ENCODE peak calls at places on chromosomes 16 and 17, in eight cellular contexts. One of them, this sample, is unnamed.
A peak's percentile ranks its signal among the peaks of the same experiment; 100 is the strongest.

GRCh38 chr17:33014751-33015150 is 23.1 kb downstream of the SPACA3 start:
- DNase-seq in tibial nerve: no peak
- DNase-seq in uterus: no peak
- DNase-seq in spleen: no peak
- DNase-seq in epithelial cell of esophagus: no peak
- DNase-seq in AG09319: no peak
- DNase-seq in omental fat pad: no peak
- DNase-seq in fibroblast of lung: peak; percentile 22
- DNase-seq in this sample: no peak

GRCh38 chr16:4375717-4376116 is 4.1 kb downstream of the VASN start:
- DNase-seq in tibial nerve: no peak
- DNase-seq in uterus: peak; percentile 49
- DNase-seq in spleen: no peak
- DNase-seq in epithelial cell of esophagus: peak; percentile 59
- DNase-seq in AG09319: no peak
- DNase-seq in omental fat pad: no peak
- DNase-seq in fibroblast of lung: no peak
- DNase-seq in this sample: no peak

GRCh38 chr17:33469911-33470310 is 176.8 kb upstream of the ASIC2 start:
- DNase-seq in tibial nerve: no peak
- DNase-seq in uterus: peak; percentile 42
- DNase-seq in spleen: no peak
- DNase-seq in epithelial cell of esophagus: peak; percentile 55
- DNase-seq in AG09319: no peak
- DNase-seq in omental fat pad: no peak
- DNase-seq in fibroblast of lung: peak; percentile 95
- DNase-seq in this sample: no peak

GRCh38 chr16:67883872-67884261 is 818 bp upstream of the NRN1L start:
- DNase-seq in tibial nerve: peak; percentile 61
- DNase-seq in uterus: peak; percentile 52
- DNase-seq in spleen: peak; percentile 92
- DNase-seq in epithelial cell of esophagus: peak; percentile 76
- DNase-seq in AG09319: no peak
- DNase-seq in omental fat pad: peak; percentile 62
- DNase-seq in fibroblast of lung: peak; percentile 44
- DNase-seq in this sample: peak; percentile 53

GRCh38 chr16:84547539-84548058 is 43.1 kb upstream of the MEAK7 start:
- DNase-seq in tibial nerve: no peak
- DNase-seq in uterus: no peak
- DNase-seq in spleen: peak; percentile 41
- DNase-seq in epithelial cell of esophagus: no peak
- DNase-seq in AG09319: no peak
- DNase-seq in omental fat pad: no peak
- DNase-seq in fibroblast of lung: no peak
- DNase-seq in this sample: no peak

GRCh38 chr16:29737713-29738112 is 8.1 kb downstream of the C16orf54 start:
- DNase-seq in tibial nerve: no peak
- DNase-seq in uterus: no peak
- DNase-seq in spleen: peak; percentile 59
- DNase-seq in epithelial cell of esophagus: no peak
- DNase-seq in AG09319: no peak
- DNase-seq in omental fat pad: no peak
- DNase-seq in fibroblast of lung: no peak
- DNase-seq in this sample: no peak

GRCh38 chr16:75304521-75305363 is 53.3 kb upstream of the BCAR1 start:
- DNase-seq in tibial nerve: no peak
- DNase-seq in uterus: no peak
- DNase-seq in spleen: peak; percentile 84
- DNase-seq in epithelial cell of esophagus: peak; percentile 89
- DNase-seq in AG09319: peak; percentile 67
- DNase-seq in omental fat pad: no peak
- DNase-seq in fibroblast of lung: peak; percentile 89
- DNase-seq in this sample: no peak

GRCh38 chr17:51860934-51861561 is 297.5 kb downstream of the CA10 start:
- DNase-seq in tibial nerve: no peak
- DNase-seq in uterus: no peak
- DNase-seq in spleen: no peak
- DNase-seq in epithelial cell of esophagus: peak; percentile 61
- DNase-seq in AG09319: no peak
- DNase-seq in omental fat pad: no peak
- DNase-seq in fibroblast of lung: no peak
- DNase-seq in this sample: peak; percentile 15

GRCh38 chr16:17617021-17617420 is 146.3 kb upstream of the XYLT1 start:
- DNase-seq in tibial nerve: no peak
- DNase-seq in uterus: no peak
- DNase-seq in spleen: no peak
- DNase-seq in epithelial cell of esophagus: no peak
- DNase-seq in AG09319: no peak
- DNase-seq in omental fat pad: no peak
- DNase-seq in fibroblast of lung: no peak
- DNase-seq in this sample: no peak

GRCh38 chr17:56913000-56913866 is 616 bp downstream of the TRIM25 start:
- DNase-seq in tibial nerve: no peak
- DNase-seq in uterus: no peak
- DNase-seq in spleen: no peak
- DNase-seq in epithelial cell of esophagus: no peak
- DNase-seq in AG09319: no peak
- DNase-seq in omental fat pad: no peak
- DNase-seq in fibroblast of lung: no peak
- DNase-seq in this sample: no peak

GRCh38 chr16:81734632-81735434 is 44.3 kb upstream of the PLCG2 start:
- DNase-seq in tibial nerve: no peak
- DNase-seq in uterus: no peak
- DNase-seq in spleen: peak; percentile 71
- DNase-seq in epithelial cell of esophagus: peak; percentile 32
- DNase-seq in AG09319: no peak
- DNase-seq in omental fat pad: no peak
- DNase-seq in fibroblast of lung: no peak
- DNase-seq in this sample: no peak

GRCh38 chr17:82899941-82900340 is 60.1 kb upstream of the ZNF750 start:
- DNase-seq in tibial nerve: no peak
- DNase-seq in uterus: no peak
- DNase-seq in spleen: no peak
- DNase-seq in epithelial cell of esophagus: no peak
- DNase-seq in AG09319: no peak
- DNase-seq in omental fat pad: no peak
- DNase-seq in fibroblast of lung: no peak
- DNase-seq in this sample: no peak

GRCh38 chr16:50616386-50616785 is 64.7 kb downstream of the SNX20 start:
- DNase-seq in tibial nerve: no peak
- DNase-seq in uterus: no peak
- DNase-seq in spleen: no peak
- DNase-seq in epithelial cell of esophagus: no peak
- DNase-seq in AG09319: no peak
- DNase-seq in omental fat pad: no peak
- DNase-seq in fibroblast of lung: no peak
- DNase-seq in this sample: no peak

GRCh38 chr17:2033128-2033527 is 3.2 kb downstream of the DPH1 start:
- DNase-seq in tibial nerve: no peak
- DNase-seq in uterus: no peak
- DNase-seq in spleen: no peak
- DNase-seq in epithelial cell of esophagus: no peak
- DNase-seq in AG09319: no peak
- DNase-seq in omental fat pad: no peak
- DNase-seq in fibroblast of lung: no peak
- DNase-seq in this sample: no peak

GRCh38 chr17:2029911-2030778 is at the start of gene DPH1:
- DNase-seq in tibial nerve: peak; percentile 82
- DNase-seq in uterus: peak; percentile 85
- DNase-seq in spleen: peak; percentile 96
- DNase-seq in epithelial cell of esophagus: peak; percentile 92
- DNase-seq in AG09319: peak; percentile 71
- DNase-seq in omental fat pad: no peak
- DNase-seq in fibroblast of lung: peak; percentile 91
- DNase-seq in this sample: peak; percentile 85

GRCh38 chr17:2028737-2029136 is 1.2 kb upstream of the DPH1 start:
- DNase-seq in tibial nerve: no peak
- DNase-seq in uterus: no peak
- DNase-seq in spleen: no peak
- DNase-seq in epithelial cell of esophagus: no peak
- DNase-seq in AG09319: no peak
- DNase-seq in omental fat pad: no peak
- DNase-seq in fibroblast of lung: no peak
- DNase-seq in this sample: no peak

GRCh38 chr17:2028234-2028614 is 1.7 kb upstream of the DPH1 start:
- DNase-seq in tibial nerve: no peak
- DNase-seq in uterus: no peak
- DNase-seq in spleen: no peak
- DNase-seq in epithelial cell of esophagus: no peak
- DNase-seq in AG09319: no peak
- DNase-seq in omental fat pad: no peak
- DNase-seq in fibroblast of lung: no peak
- DNase-seq in this sample: no peak

GRCh38 chr17:2030779-2031163 is 818 bp downstream of the DPH1 start:
- DNase-seq in tibial nerve: no peak
- DNase-seq in uterus: no peak
- DNase-seq in spleen: no peak
- DNase-seq in epithelial cell of esophagus: no peak
- DNase-seq in AG09319: no peak
- DNase-seq in omental fat pad: no peak
- DNase-seq in fibroblast of lung: no peak
- DNase-seq in this sample: no peak
- TF ChIP-seq CTCF in tibial nerve: no peak
- TF ChIP-seq CTCF in uterus: peak; percentile 19
- TF ChIP-seq CTCF in spleen: peak; percentile 37
- TF ChIP-seq CTCF in epithelial cell of esophagus: peak; percentile 54
- TF ChIP-seq CTCF in AG09319: peak; percentile 63
- TF ChIP-seq CTCF in omental fat pad: no peak
- TF ChIP-seq CTCF in fibroblast of lung: peak; percentile 75
- TF ChIP-seq CTCF in this sample: peak; percentile 23

GRCh38 chr17:19317359-19318095 is 45.0 kb downstream of the B9D1 start:
- DNase-seq in tibial nerve: peak; percentile 72
- DNase-seq in uterus: peak; percentile 85
- DNase-seq in spleen: peak; percentile 89
- DNase-seq in epithelial cell of esophagus: no peak
- DNase-seq in AG09319: peak; percentile 11
- DNase-seq in omental fat pad: peak; percentile 46
- DNase-seq in fibroblast of lung: peak; percentile 73
- DNase-seq in this sample: no peak
- TF ChIP-seq CTCF in tibial nerve: peak; percentile 20
- TF ChIP-seq CTCF in uterus: peak; percentile 51
- TF ChIP-seq CTCF in spleen: peak; percentile 39
- TF ChIP-seq CTCF in epithelial cell of esophagus: peak; percentile 12
- TF ChIP-seq CTCF in AG09319: peak; percentile 8
- TF ChIP-seq CTCF in omental fat pad: no peak
- TF ChIP-seq CTCF in fibroblast of lung: peak; percentile 13
- TF ChIP-seq CTCF in this sample: no peak

GRCh38 chr16:26175944-26176343 is 484.2 kb downstream of the HS3ST4 start:
- DNase-seq in tibial nerve: no peak
- DNase-seq in uterus: no peak
- DNase-seq in spleen: no peak
- DNase-seq in epithelial cell of esophagus: no peak
- DNase-seq in AG09319: no peak
- DNase-seq in omental fat pad: no peak
- DNase-seq in fibroblast of lung: no peak
- DNase-seq in this sample: no peak

GRCh38 chr16:26177438-26177837 is 485.7 kb downstream of the HS3ST4 start:
- DNase-seq in tibial nerve: no peak
- DNase-seq in uterus: no peak
- DNase-seq in spleen: no peak
- DNase-seq in epithelial cell of esophagus: no peak
- DNase-seq in AG09319: no peak
- DNase-seq in omental fat pad: no peak
- DNase-seq in fibroblast of lung: no peak
- DNase-seq in this sample: no peak

DNA sequence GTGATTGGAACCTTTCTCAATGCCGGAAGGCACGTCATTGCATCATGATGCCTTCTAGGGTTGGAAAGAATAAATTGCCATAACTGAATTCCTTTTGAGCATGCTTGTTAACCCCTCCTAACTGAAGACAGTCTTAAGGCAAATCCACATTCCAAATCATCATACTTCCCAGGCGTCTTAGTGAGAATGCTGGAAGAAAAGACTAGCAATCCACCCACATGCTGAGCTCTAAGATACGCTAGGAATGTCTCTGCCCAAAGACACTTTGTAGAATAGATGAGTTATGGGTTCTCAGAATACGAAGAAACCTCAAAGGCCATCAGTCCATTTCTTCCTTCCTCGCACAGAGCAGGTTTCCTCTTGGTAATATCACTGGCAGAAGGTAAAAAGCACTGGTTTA is 486.5 kb downstream of the HS3ST4 start:
- DNase-seq in tibial nerve: no peak
- DNase-seq in uterus: no peak
- DNase-seq in spleen: no peak
- DNase-seq in epithelial cell of esophagus: no peak
- DNase-seq in AG09319: no peak
- DNase-seq in omental fat pad: no peak
- DNase-seq in fibroblast of lung: no peak
- DNase-seq in this sample: no peak
- TF ChIP-seq CTCF in tibial nerve: no peak
- TF ChIP-seq CTCF in uterus: no peak
- TF ChIP-seq CTCF in spleen: no peak
- TF ChIP-seq CTCF in epithelial cell of esophagus: no peak
- TF ChIP-seq CTCF in AG09319: no peak
- TF ChIP-seq CTCF in omental fat pad: no peak
- TF ChIP-seq CTCF in fibroblast of lung: no peak
- TF ChIP-seq CTCF in this sample: no peak

GRCh38 chr17:47850692-47851573 is at the start of gene SP6:
- DNase-seq in tibial nerve: no peak
- DNase-seq in uterus: peak; percentile 39
- DNase-seq in spleen: peak; percentile 85
- DNase-seq in epithelial cell of esophagus: peak; percentile 92
- DNase-seq in AG09319: no peak
- DNase-seq in omental fat pad: peak; percentile 34
- DNase-seq in fibroblast of lung: peak; percentile 14
- DNase-seq in this sample: no peak
- TF ChIP-seq CTCF in tibial nerve: no peak
- TF ChIP-seq CTCF in uterus: peak; percentile 19
- TF ChIP-seq CTCF in spleen: no peak
- TF ChIP-seq CTCF in epithelial cell of esophagus: no peak
- TF ChIP-seq CTCF in AG09319: no peak
- TF ChIP-seq CTCF in omental fat pad: no peak
- TF ChIP-seq CTCF in fibroblast of lung: no peak
- TF ChIP-seq CTCF in this sample: no peak

GRCh38 chr16:2716948-2717347 is 3.1 kb downstream of the PRSS27 start:
- DNase-seq in tibial nerve: no peak
- DNase-seq in uterus: no peak
- DNase-seq in spleen: no peak
- DNase-seq in epithelial cell of esophagus: no peak
- DNase-seq in AG09319: no peak
- DNase-seq in omental fat pad: no peak
- DNase-seq in fibroblast of lung: no peak
- DNase-seq in this sample: no peak
- TF ChIP-seq CTCF in tibial nerve: no peak
- TF ChIP-seq CTCF in uterus: no peak
- TF ChIP-seq CTCF in spleen: no peak
- TF ChIP-seq CTCF in epithelial cell of esophagus: no peak
- TF ChIP-seq CTCF in AG09319: no peak
- TF ChIP-seq CTCF in omental fat pad: no peak
- TF ChIP-seq CTCF in fibroblast of lung: no peak
- TF ChIP-seq CTCF in this sample: no peak